ENCODE peak calls at places on chromosomes 11 and 22, in five cellular contexts. R, Y, E, L and H are unnamed samples.

GRCh38 chr11:30196400-30197206 is 34.2 kb upstream of the FSHB start:
- DNase-seq in E (peak; percentile 5), Y (peak; percentile 27), R (no peak), L (peak; percentile 25), H (peak; percentile 37)

GRCh38 chr11:1260023-1260501 is 37.2 kb downstream of the MUC5B start:
- DNase-seq in E (peak; percentile 48), Y (peak; percentile 95), R (no peak), L (peak; percentile 37), H (peak; percentile 91)

GRCh38 chr22:45105281-45105700 is 58.4 kb upstream of the NUP50 start:
- DNase-seq in R (no peak), Y (no peak), E (no peak), L (peak; percentile 35), H (no peak)

GRCh38 chr11:44623321-44623715 is 57.9 kb downstream of the CD82 start:
- DNase-seq in Y (no peak), E (no peak), L (no peak), R (no peak), H (no peak)

GRCh38 chr11:10255388-10256125 is 38.5 kb downstream of the SBF2 start:
- DNase-seq in R (no peak), L (no peak), E (no peak), Y (no peak), H (no peak)

GRCh38 chr11:59918987-59919589 is 19.1 kb upstream of the OOSP1 start:
- DNase-seq in Y (peak; percentile 46), L (peak; percentile 18), R (no peak), E (peak; percentile 15), H (peak; percentile 29)

GRCh38 chr22:37848587-37849088 is 581 bp upstream of the EIF3L start:
- DNase-seq in E (no peak), L (peak; percentile 53), R (no peak), Y (peak; percentile 39), H (peak; percentile 43)

GRCh38 chr11:28228196-28228595 is 120.0 kb downstream of the METTL15 start:
- DNase-seq in R (no peak), E (no peak), Y (no peak), L (no peak), H (no peak)

GRCh38 chr11:4466168-4466891 is 16.1 kb upstream of the OR52K1 start:
- DNase-seq in Y (no peak), R (no peak), L (no peak), E (no peak), H (no peak)

GRCh38 chr11:105903113-105903512 is 118.9 kb downstream of the MSANTD4 start:
- DNase-seq in R (no peak), L (no peak), Y (no peak), E (no peak), H (no peak)

GRCh38 chr11:67352546-67353316 is 615 bp downstream of the POLD4 start:
- DNase-seq in E (no peak), L (peak; percentile 20), Y (peak; percentile 28), R (no peak), H (no peak)

GRCh38 chr22:31144223-31144622 is 3.9 kb upstream of the PLA2G3 start:
- DNase-seq in L (no peak), R (no peak), Y (no peak), E (no peak), H (no peak)
- TF ChIP-seq CHD2 in L (no peak), R (no peak), Y (no peak), E (no peak), H (no peak)

GRCh38 chr11:116267146-116267545 is 505.6 kb downstream of the BUD13 start:
- DNase-seq in E (no peak), Y (no peak), L (no peak), R (no peak), H (no peak)

GRCh38 chr11:116276051-116277044 is 496.4 kb downstream of the BUD13 start:
- DNase-seq in E (peak; percentile 44), L (peak; percentile 67), R (no peak), Y (peak; percentile 79), H (peak; percentile 83)

GRCh38 chr11:116275634-116276033 is 497.2 kb downstream of the BUD13 start:
- DNase-seq in E (peak; percentile 10), L (no peak), Y (no peak), R (no peak), H (no peak)

GRCh38 chr11:116278076-116278475 is 494.7 kb downstream of the BUD13 start:
- DNase-seq in E (no peak), R (no peak), L (no peak), Y (no peak), H (peak; percentile 40)

GRCh38 chr11:116272181-116272789 is 500.5 kb downstream of the BUD13 start:
- DNase-seq in Y (no peak), E (no peak), R (no peak), L (no peak), H (peak; percentile 48)
- TF ChIP-seq MAX in Y (no peak), E (no peak), R (no peak), L (no peak), H (no peak)

GRCh38 chr11:86132667-86133310 is 63.9 kb upstream of the PICALM start:
- DNase-seq in L (no peak), R (no peak), Y (no peak), E (no peak), H (no peak)
- TF ChIP-seq CHD2 in L (no peak), R (no peak), Y (no peak), E (no peak), H (no peak)

DNA sequence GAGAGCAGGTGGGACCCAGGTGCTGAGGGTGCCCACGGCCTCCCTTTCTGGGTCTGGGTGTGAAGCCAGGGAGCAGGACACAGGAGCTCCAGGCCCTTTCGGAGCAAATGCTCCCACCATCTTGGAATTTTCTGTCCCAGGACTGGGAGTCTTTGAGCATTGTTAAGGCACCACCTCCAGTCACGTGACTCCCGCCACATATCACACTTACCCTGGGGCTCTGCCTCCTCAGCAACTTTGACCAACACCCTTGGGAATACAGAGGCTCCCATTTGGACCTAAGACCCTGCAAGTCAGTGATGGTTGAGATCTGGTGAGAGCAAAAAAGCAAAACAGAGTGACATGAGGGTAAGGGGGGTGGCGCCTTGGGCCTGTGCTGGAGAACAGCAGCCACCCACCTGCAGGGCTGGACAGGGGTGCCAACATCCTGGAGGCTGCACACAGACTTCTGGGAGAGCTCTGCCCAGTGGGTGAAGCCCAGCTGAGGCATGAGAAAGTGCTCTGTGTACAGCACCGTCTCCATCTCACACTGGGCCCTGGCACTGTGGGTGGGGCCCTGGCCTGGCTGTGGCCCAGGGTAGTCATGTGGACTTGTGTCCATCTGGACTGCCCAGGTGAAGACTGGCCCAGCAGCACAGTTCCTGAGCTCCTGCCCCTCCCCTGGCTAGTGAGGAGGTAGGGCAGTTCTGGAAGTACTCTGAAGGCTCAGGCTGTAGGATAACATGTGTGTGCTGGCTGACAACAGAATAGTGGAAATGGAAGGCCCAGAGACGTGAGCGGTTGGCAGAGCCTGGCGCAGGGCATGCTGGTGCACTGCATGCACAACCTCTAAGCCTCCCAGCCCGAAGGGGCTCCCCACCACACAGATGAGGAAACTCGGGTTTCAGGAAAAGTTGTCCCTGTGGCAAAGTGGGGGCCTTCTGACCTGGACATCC is 35.6 kb downstream of the RSPH14 start:
- DNase-seq in Y (no peak), L (no peak), E (no peak), R (no peak), H (no peak)
- TF ChIP-seq MAX in Y (no peak), L (no peak), E (no peak), R (no peak), H (no peak)

GRCh38 chr11:78149646-78150045 is 10.2 kb upstream of the ALG8 start:
- DNase-seq in L (no peak), E (peak; percentile 18), R (no peak), Y (no peak), H (no peak)
- TF ChIP-seq CHD2 in L (no peak), E (no peak), R (no peak), Y (no peak), H (no peak)

GRCh38 chr11:132878111-132878510 is 654.2 kb downstream of the OPCML start:
- DNase-seq in E (no peak), Y (no peak), R (no peak), L (no peak), H (no peak)

GRCh38 chr11:132876301-132877071 is 655.8 kb downstream of the OPCML start:
- DNase-seq in Y (no peak), E (no peak), L (no peak), R (no peak), H (no peak)

GRCh38 chr11:132872223-132872622 is 660.1 kb downstream of the OPCML start:
- DNase-seq in R (no peak), E (no peak), Y (no peak), L (no peak), H (no peak)

GRCh38 chr11:132874638-132875037 is 657.7 kb downstream of the OPCML start:
- DNase-seq in L (no peak), Y (no peak), R (no peak), E (no peak), H (no peak)
- TF ChIP-seq MAX in L (no peak), Y (no peak), R (no peak), E (no peak), H (no peak)

DNA sequence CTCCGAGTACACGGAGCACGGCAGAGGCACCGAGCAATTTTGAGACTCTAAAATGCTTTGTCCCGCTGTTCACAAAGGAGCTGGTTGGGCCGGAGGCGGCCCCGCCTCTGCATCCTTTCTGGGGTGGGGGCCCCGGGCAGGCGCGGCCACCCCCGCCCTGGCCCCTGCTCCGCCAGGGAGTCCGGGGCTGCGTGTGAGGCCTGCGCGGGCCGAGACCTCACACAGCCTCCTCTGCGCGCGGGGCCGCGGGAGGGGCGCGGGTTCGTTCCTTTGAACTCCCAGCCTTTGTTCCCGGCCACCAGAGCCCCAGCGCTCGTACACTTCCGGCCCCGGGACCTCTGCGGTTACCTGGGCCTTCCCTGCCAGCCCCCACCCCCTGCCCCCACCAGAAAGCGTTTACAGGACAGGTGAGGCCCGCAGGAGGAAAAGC is 1.6 kb downstream of the FGF19 start:
- DNase-seq in E (no peak), L (peak; percentile 69), Y (no peak), R (no peak), H (no peak)
- TF ChIP-seq CHD2 in E (no peak), L (no peak), Y (no peak), R (no peak), H (no peak)

DNA sequence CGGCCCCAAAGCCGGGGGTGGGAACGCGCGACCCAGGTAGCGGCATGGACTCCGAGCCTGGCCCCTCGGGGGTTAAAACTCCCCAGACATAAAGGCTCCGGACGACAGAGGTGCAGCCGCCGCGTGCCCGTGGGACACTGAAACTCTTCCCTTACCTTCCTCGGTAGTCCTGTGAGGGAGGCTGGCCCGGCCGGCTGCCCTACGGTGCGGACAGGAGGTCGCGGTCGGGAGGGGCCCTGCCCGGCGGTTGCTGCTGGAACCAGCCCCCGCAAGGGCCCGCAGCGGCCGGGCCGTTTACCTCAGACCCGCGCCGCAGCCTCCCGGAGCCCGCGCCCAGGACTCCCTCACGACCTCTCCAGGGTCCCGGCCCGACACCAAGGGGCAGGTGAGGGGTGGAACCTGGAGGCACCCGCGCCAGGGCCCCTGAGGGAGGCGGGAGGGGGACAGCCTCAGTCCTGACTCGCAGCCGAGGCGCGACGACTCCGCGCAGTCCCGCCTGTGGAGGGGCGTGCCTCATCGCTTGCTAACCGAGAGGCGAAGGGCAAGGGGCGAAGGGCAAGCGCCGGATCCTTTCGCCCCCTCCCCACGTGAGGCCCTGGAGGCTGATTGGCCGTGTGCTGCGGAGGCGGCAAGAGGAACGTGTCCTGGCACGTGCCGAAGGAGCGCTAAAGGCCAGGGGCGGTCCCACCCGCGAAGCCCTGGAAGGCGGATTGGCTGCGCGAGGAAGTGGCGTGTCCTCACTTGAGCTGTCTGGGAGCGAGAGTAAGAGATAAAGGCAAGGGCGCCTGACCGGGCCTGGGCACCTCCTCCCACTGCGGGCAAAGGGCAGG is at the start of gene UPB1:
- DNase-seq in Y (no peak), E (no peak), R (no peak), L (no peak), H (no peak)
- TF ChIP-seq MAX in Y (peak; percentile 37), E (no peak), R (no peak), L (no peak), H (no peak)